ENCODE peak calls at places on chromosomes 16 and 17, in five cellular contexts. One of them, this sample, is unnamed.

GRCh38 chr17:7133916-7134315 is 19.3 kb upstream of the ASGR2 start:
- DNase-seq in adrenal gland: no peak
- DNase-seq in prostate gland: no peak
- DNase-seq in heart left ventricle: no peak
- DNase-seq in stomach: no peak
- DNase-seq in this sample: no peak

GRCh38 chr16:85227262-85227923 is 115.1 kb upstream of the CIBAR2 start:
- DNase-seq in adrenal gland: no peak
- DNase-seq in prostate gland: no peak
- DNase-seq in heart left ventricle: no peak
- DNase-seq in stomach: no peak
- DNase-seq in this sample: no peak

GRCh38 chr16:12771341-12771798 is 32.3 kb downstream of the CPPED1 start:
- DNase-seq in adrenal gland: no peak
- DNase-seq in prostate gland: no peak
- DNase-seq in heart left ventricle: no peak
- DNase-seq in stomach: peak; percentile 43
- DNase-seq in this sample: no peak

GRCh38 chr17:50129946-50130777 is at the start of gene SAMD14:
- DNase-seq in adrenal gland: peak; percentile 16
- DNase-seq in prostate gland: no peak
- DNase-seq in heart left ventricle: peak; percentile 50
- DNase-seq in stomach: no peak
- DNase-seq in this sample: no peak

GRCh38 chr17:8160741-8161221 is 2.0 kb downstream of the VAMP2 start:
- DNase-seq in adrenal gland: no peak
- DNase-seq in prostate gland: no peak
- DNase-seq in heart left ventricle: no peak
- DNase-seq in stomach: no peak
- DNase-seq in this sample: no peak

GRCh38 chr17:46264456-46265198 is 30.3 kb upstream of the LRRC37A start:
- DNase-seq in adrenal gland: no peak
- DNase-seq in prostate gland: no peak
- DNase-seq in heart left ventricle: no peak
- DNase-seq in stomach: no peak
- DNase-seq in this sample: no peak

GRCh38 chr17:78322327-78322857 is 37.5 kb downstream of the SOCS3 start:
- DNase-seq in adrenal gland: no peak
- DNase-seq in prostate gland: no peak
- DNase-seq in heart left ventricle: no peak
- DNase-seq in stomach: no peak
- DNase-seq in this sample: no peak

GRCh38 chr17:6800422-6801027 is 24.5 kb downstream of the FBXO39 start:
- DNase-seq in adrenal gland: no peak
- DNase-seq in prostate gland: no peak
- DNase-seq in heart left ventricle: no peak
- DNase-seq in stomach: no peak
- DNase-seq in this sample: no peak

GRCh38 chr16:85366031-85366763 is 246.9 kb upstream of the GSE1 start:
- DNase-seq in adrenal gland: no peak
- DNase-seq in prostate gland: no peak
- DNase-seq in heart left ventricle: no peak
- DNase-seq in stomach: no peak
- DNase-seq in this sample: no peak

DNA sequence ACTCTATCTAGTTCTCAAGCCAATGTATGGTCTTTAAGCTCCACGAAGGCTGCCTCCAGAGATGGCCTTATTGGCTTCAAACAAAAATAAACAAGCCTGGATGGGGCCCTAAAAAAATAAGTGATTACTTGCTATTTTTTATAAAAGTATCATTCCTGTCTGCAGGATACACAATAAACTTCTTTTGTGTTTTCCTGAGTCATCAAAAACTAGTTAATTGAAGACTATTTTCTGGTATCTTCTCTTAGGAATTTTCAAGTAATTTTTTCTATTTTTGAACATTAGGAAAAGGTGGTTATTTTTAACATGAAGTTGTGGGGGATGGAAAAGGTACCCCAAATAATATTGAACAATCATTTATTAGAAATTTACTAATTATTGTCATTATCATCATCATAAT is 213.1 kb upstream of the DYNLRB2 start:
- DNase-seq in adrenal gland: no peak
- DNase-seq in prostate gland: no peak
- DNase-seq in heart left ventricle: no peak
- DNase-seq in stomach: no peak
- DNase-seq in this sample: no peak
- TF ChIP-seq POLR2A in adrenal gland: no peak
- TF ChIP-seq POLR2A in prostate gland: no peak
- TF ChIP-seq POLR2A in heart left ventricle: no peak
- TF ChIP-seq POLR2A in stomach: no peak
- TF ChIP-seq POLR2A in this sample: no peak

DNA sequence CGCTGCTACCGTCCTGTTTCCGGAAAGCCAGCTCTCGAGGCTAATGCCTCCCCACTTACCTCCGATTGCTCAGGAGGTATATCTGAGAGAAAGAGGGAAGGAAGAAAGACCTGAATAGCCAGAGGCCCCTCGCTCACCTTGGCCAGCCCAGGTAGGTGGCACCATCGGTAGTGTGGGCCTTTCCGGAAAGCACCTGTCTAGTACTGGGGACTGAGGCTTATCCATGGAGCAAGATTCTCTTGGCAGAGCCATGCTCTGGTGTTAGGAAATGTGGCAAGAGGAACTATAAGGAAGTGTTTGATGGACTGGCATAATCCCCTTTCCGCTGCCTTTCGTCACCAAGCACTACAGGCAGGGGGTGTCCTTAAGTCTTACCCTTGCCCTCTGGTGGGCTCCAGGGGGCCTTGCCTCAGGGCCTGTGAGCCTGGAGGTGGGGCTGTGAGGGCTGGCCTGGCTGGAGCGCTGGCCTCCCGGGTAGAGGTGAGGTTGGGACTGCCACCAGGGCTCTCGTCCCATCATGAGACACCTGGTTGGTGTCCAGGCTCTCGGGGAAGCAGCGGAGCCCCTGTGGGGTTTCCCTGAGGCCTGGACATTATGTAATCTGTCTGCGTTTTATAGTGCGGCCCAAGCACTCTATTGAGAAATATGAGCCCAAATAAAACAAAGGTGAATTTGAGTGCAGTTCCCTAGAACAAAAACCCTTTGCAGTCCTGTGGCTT is 2.9 kb downstream of the CMIP start:
- DNase-seq in adrenal gland: peak; percentile 43
- DNase-seq in prostate gland: peak; percentile 53
- DNase-seq in heart left ventricle: no peak
- DNase-seq in stomach: peak; percentile 47
- DNase-seq in this sample: no peak
- H3K4me3 ChIP-seq in adrenal gland: peak overlapping the region; percentile 99
- H3K4me3 ChIP-seq in prostate gland: peak overlapping the region; percentile 88
- H3K4me3 ChIP-seq in heart left ventricle: peak overlapping the region; percentile 83
- H3K4me3 ChIP-seq in stomach: peak overlapping the region; percentile 95
- H3K4me3 ChIP-seq in this sample: peak overlapping the region; percentile 51

GRCh38 chr17:48555616-48556533 is 11.0 kb upstream of the HOXB2 start:
- DNase-seq in adrenal gland: no peak
- DNase-seq in prostate gland: peak; percentile 23
- DNase-seq in heart left ventricle: no peak
- DNase-seq in stomach: no peak
- DNase-seq in this sample: no peak
- H3K27me3 ChIP-seq in adrenal gland: no peaks in the 10 kb centered on the region
- H3K27me3 ChIP-seq in prostate gland: no peaks in the 10 kb centered on the region
- H3K27me3 ChIP-seq in heart left ventricle: no peaks in the 10 kb centered on the region
- H3K27me3 ChIP-seq in stomach: no peaks in the 10 kb centered on the region
- H3K27me3 ChIP-seq in this sample: peaks cover 12% of the 10 kb centered on the region

DNA sequence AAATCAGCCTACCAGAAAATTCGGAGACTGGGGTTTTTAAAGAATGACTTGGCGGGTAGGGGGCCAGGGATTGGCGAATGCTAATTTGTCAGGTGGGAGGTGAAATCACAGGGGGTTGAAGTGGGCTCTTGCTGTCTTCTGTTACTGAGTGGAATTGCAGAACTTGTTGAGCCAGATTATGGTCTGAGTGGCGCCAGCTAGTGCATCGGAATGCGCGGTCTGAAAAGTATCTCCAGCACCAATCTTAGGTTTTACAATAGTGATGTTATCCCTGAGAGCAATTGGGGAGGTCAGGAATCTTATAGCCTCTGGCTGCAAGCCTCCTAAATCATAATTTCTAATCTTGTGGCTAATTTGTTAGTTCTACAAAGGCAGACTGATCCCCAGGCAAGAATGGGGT is 762 bp upstream of the RBL2 start:
- DNase-seq in adrenal gland: no peak
- DNase-seq in prostate gland: peak; percentile 46
- DNase-seq in heart left ventricle: no peak
- DNase-seq in stomach: no peak
- DNase-seq in this sample: no peak
- TF ChIP-seq POLR2A in adrenal gland: no peak
- TF ChIP-seq POLR2A in prostate gland: no peak
- TF ChIP-seq POLR2A in heart left ventricle: no peak
- TF ChIP-seq POLR2A in stomach: no peak
- TF ChIP-seq POLR2A in this sample: no peak

GRCh38 chr16:72794319-72794718 is 253.6 kb downstream of the ZFHX3 start:
- DNase-seq in adrenal gland: no peak
- DNase-seq in prostate gland: no peak
- DNase-seq in heart left ventricle: no peak
- DNase-seq in stomach: no peak
- DNase-seq in this sample: no peak

GRCh38 chr16:72794986-72795385 is 252.9 kb downstream of the ZFHX3 start:
- DNase-seq in adrenal gland: no peak
- DNase-seq in prostate gland: no peak
- DNase-seq in heart left ventricle: no peak
- DNase-seq in stomach: no peak
- DNase-seq in this sample: no peak

GRCh38 chr16:72798212-72798611 is 249.7 kb downstream of the ZFHX3 start:
- DNase-seq in adrenal gland: no peak
- DNase-seq in prostate gland: no peak
- DNase-seq in heart left ventricle: no peak
- DNase-seq in stomach: no peak
- DNase-seq in this sample: no peak

GRCh38 chr16:72797606-72798005 is 250.3 kb downstream of the ZFHX3 start:
- DNase-seq in adrenal gland: no peak
- DNase-seq in prostate gland: no peak
- DNase-seq in heart left ventricle: peak; percentile 46
- DNase-seq in stomach: no peak
- DNase-seq in this sample: no peak

DNA sequence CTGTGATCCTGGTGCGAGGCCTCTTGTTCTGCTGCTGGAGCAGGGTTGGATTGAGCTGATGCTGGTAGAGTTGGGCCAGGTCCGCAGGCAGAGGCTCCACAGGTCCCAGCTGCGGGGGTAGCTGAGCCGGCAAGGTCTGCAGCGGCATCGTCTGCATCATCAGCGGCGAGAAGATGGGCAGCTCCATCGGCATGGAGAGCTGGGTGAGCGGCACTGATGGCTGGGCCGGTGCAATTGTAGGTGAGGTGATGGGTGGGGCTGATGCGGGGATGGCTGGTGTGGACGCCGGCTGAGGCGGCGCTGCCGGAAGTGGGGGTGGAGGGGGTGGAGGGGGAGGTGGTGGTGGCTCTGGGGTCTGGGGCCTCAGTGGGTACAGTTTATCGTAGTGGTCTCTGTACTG is 251.7 kb downstream of the ZFHX3 start:
- DNase-seq in adrenal gland: no peak
- DNase-seq in prostate gland: no peak
- DNase-seq in heart left ventricle: no peak
- DNase-seq in stomach: no peak
- DNase-seq in this sample: no peak
- H3K4me3 ChIP-seq in adrenal gland: no peak overlapping the region
- H3K4me3 ChIP-seq in prostate gland: no peak overlapping the region
- H3K4me3 ChIP-seq in heart left ventricle: no peak overlapping the region
- H3K4me3 ChIP-seq in stomach: no peak overlapping the region
- H3K4me3 ChIP-seq in this sample: no peak overlapping the region

GRCh38 chr17:71111945-71112344 is 942.6 kb downstream of the KCNJ2 start:
- DNase-seq in adrenal gland: no peak
- DNase-seq in prostate gland: no peak
- DNase-seq in heart left ventricle: no peak
- DNase-seq in stomach: no peak
- DNase-seq in this sample: no peak

GRCh38 chr17:71114911-71115668 is 945.8 kb downstream of the KCNJ2 start:
- DNase-seq in adrenal gland: no peak
- DNase-seq in prostate gland: no peak
- DNase-seq in heart left ventricle: no peak
- DNase-seq in stomach: no peak
- DNase-seq in this sample: no peak

GRCh38 chr17:71118039-71118438 is 948.7 kb downstream of the KCNJ2 start:
- DNase-seq in adrenal gland: no peak
- DNase-seq in prostate gland: no peak
- DNase-seq in heart left ventricle: no peak
- DNase-seq in stomach: no peak
- DNase-seq in this sample: no peak

GRCh38 chr17:71117461-71117860 is 948.1 kb downstream of the KCNJ2 start:
- DNase-seq in adrenal gland: no peak
- DNase-seq in prostate gland: no peak
- DNase-seq in heart left ventricle: no peak
- DNase-seq in stomach: no peak
- DNase-seq in this sample: no peak

GRCh38 chr17:71115669-71115972 is 946.3 kb downstream of the KCNJ2 start:
- DNase-seq in adrenal gland: no peak
- DNase-seq in prostate gland: no peak
- DNase-seq in heart left ventricle: no peak
- DNase-seq in stomach: no peak
- DNase-seq in this sample: no peak
- H3K27me3 ChIP-seq in adrenal gland: no peaks in the 10 kb centered on the region
- H3K27me3 ChIP-seq in prostate gland: no peaks in the 10 kb centered on the region
- H3K27me3 ChIP-seq in heart left ventricle: no peaks in the 10 kb centered on the region
- H3K27me3 ChIP-seq in stomach: no peaks in the 10 kb centered on the region
- H3K27me3 ChIP-seq in this sample: no peaks in the 10 kb centered on the region

DNA sequence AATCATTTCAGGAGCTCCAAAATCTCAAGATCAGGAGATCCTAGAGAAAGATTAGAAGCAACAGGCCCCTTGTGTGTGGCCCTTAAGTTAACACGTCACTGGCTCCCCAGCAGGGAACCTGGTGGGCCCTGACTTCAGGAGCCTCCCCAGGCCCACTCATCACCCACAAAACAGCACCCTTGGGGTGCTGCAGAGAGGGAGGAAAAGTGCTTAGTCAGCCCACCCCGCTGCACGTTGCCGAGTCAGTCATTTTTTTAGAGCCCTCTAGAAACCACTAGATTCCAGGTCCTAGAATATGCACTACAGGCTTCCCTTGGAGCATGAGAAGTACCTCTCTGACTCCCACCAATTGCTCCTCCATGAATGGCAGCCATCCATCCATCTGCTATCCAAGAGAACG is 156.6 kb downstream of the XYLT1 start:
- DNase-seq in adrenal gland: no peak
- DNase-seq in prostate gland: no peak
- DNase-seq in heart left ventricle: no peak
- DNase-seq in stomach: no peak
- DNase-seq in this sample: no peak
- TF ChIP-seq POLR2A in adrenal gland: no peak
- TF ChIP-seq POLR2A in prostate gland: no peak
- TF ChIP-seq POLR2A in heart left ventricle: no peak
- TF ChIP-seq POLR2A in stomach: no peak
- TF ChIP-seq POLR2A in this sample: no peak